ENCODE peak calls at places on chromosomes 3 and 15, in four cellular contexts. K is HepG2, P is SK-N-SH, Y is K562. H is an unnamed sample.

GRCh38 chr15:73809728-73810501 is 56.8 kb upstream of the INSYN1 start:
- DNase-seq in K (no peak), P (peak), Y (no peak), H (no peak)

GRCh38 chr3:12905316-12906071 is 64.1 kb upstream of the RPL32 start:
- DNase-seq in K (no peak), P (no peak), Y (no peak), H (no peak)

GRCh38 chr15:89932880-89933279 is 20.1 kb upstream of the ARPIN start:
- DNase-seq in K (no peak), P (no peak), Y (no peak), H (no peak)

GRCh38 chr3:71128951-71129350 is 454.6 kb downstream of the FOXP1 start:
- DNase-seq in K (no peak), P (no peak), Y (no peak), H (no peak)

GRCh38 chr15:38002883-38003477 is 68.5 kb downstream of the TMCO5A start:
- DNase-seq in K (peak), P (no peak), Y (no peak), H (peak)

GRCh38 chr3:4805662-4806061 is 173.6 kb upstream of the BHLHE40 start:
- DNase-seq in K (no peak), P (no peak), Y (no peak), H (no peak)

GRCh38 chr3:125213946-125214542 is 1.5 kb upstream of the SLC12A8 start:
- DNase-seq in K (no peak), P (no peak), Y (no peak), H (no peak)

GRCh38 chr15:47185222-47185800 is 532.0 kb upstream of the SEMA6D start:
- DNase-seq in K (no peak), P (no peak), Y (no peak), H (no peak)

GRCh38 chr3:147368151-147368550 is 38.2 kb downstream of the ZIC4 start:
- DNase-seq in K (no peak), P (no peak), Y (no peak), H (no peak)

GRCh38 chr15:79629687-79630086 is 197.6 kb downstream of the MINAR1 start:
- DNase-seq in K (no peak), P (no peak), Y (no peak), H (no peak)

GRCh38 chr15:35206060-35206675 is 121.1 kb upstream of the NANOGP8 start:
- DNase-seq in K (peak), P (peak), Y (peak), H (no peak)

DNA sequence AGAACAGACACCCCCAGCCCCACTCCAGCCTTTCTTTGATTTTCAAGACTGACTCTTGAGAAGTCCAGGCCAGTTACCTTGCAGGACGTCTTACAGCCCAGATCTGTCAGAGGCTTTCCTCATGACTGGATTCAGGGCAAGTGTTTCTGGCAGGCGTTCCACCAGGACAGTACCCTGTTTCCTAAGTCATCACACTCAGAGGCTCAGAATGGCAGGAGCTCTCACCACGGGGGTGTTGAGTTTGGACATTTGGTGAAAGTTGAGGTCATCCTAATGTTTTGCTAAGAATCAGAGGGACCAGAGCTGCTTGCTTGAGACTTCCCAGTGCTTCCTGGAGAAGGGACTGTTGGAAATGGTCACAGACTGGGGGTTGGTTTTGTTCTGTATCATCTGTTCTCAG is 9.4 kb downstream of the NRROS start:
- DNase-seq in K (no peak), P (no peak), Y (no peak), H (no peak)
- TF ChIP-seq NFIC in K (no peak), P (no peak), Y (no peak), H (no peak)

GRCh38 chr15:82159922-82160321 is 102.6 kb downstream of the EFL1 start:
- DNase-seq in K (no peak), P (no peak), Y (no peak), H (no peak)

DNA sequence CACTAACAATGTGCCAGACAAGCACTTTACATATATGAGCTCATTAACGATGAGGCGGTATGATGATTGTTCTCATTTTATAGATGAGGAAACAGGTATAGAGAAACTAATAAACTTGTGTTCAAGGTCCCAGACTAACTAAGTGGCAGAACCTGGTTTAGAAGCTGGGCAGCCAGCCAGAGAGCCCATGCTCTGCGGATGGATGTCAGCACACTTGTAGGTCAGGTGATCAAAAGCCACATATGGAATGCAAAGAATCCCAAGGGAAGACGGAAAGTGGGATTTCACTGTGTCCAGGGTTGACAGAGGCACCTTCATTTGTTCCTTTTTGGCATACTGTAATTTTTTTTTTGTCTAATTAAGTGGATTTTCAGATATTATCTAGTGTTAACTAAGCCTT is 103.7 kb downstream of the EFL1 start:
- DNase-seq in K (no peak), P (peak), Y (no peak), H (no peak)
- TF ChIP-seq USF2 in K (no peak), P (no peak), Y (no peak), H (no peak)

GRCh38 chr15:39495871-39496459 is 84.9 kb upstream of the THBS1 start:
- DNase-seq in K (no peak), P (no peak), Y (no peak), H (no peak)
- TF ChIP-seq NFIC in K (no peak), P (no peak), Y (no peak), H (no peak)

DNA sequence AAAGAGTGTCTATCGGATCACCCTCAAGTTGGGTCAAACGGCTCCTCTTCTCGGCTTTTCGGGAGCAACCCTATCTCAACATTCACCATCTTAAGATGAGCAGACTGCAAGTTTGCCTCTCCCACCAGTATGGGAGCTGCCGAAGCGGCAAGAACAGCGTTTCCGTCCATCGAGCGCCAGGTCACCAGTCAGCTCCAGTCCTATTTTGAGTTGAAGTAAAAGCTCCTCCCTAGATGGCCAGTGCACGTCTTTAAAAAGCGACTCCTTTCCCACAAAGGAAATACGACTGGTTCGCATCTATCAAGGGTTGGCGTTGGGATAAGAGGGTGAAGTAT is 369 bp upstream of the U2SURP start:
- DNase-seq in K (no peak), P (no peak), Y (no peak), H (no peak)
- TF ChIP-seq USF2 in K (no peak), P (no peak), Y (no peak), H (no peak)

DNA sequence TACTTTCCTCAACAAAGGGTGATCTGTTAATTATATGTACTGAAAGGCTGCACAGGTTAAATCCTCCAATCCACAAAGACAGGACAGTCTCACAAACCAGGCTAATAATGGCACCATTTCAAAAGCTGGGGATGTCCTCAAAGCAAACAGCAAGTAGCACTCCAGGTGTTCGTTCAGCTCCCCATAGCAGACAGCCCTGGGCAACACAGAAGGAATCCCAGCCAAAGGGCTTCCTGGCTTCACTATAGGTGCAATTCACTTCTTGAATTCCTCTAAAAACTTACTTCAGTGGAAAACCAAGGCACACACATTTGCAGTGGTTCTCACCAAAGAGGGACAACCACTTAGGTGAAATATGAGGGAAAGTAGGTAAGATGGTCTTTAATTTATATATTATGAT is 166.7 kb downstream of the CTNNB1 start:
- DNase-seq in K (no peak), P (no peak), Y (no peak), H (no peak)
- TF ChIP-seq NFIC in K (no peak), P (no peak), Y (no peak), H (no peak)

DNA sequence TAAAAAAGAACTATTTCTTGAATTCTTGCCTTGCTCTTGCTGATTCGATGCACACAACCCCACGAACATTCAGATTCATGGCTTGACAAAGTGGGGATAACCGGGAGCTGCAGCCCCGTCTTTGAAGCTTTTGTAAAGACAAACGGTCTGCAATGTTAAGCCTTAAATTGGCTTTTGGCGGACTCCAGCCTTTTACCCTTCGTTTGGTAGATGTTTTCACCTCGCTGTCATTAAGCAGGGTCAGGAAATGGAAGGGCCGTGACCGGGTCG is 376 bp upstream of the MAP2K5 start:
- DNase-seq in K (no peak), P (no peak), Y (no peak), H (no peak)
- TF ChIP-seq USF2 in K (no peak), P (no peak), Y (no peak), H (no peak)

GRCh38 chr3:64422932-64423331 is 197.7 kb upstream of the PRICKLE2 start:
- DNase-seq in K (no peak), P (no peak), Y (no peak), H (no peak)
- TF ChIP-seq NFIC in K (no peak), P (no peak), Y (no peak), H (no peak)

GRCh38 chr3:128071771-128072453 is 19.7 kb downstream of the SEC61A1 start:
- DNase-seq in K (no peak), P (no peak), Y (no peak), H (no peak)
- TF ChIP-seq USF2 in K (no peak), P (no peak), Y (no peak), H (no peak)